ENCODE peak calls at places on chromosome 5, in nine cellular contexts. G is WTC11, H is T-cell, E is HFF-Myc, W is WERI-Rb-1, V is NCI-H1105, L is NCI-H446 treated with DMSO at 0.1 percent for 48 hours, S is fibroblast of villous mesenchyme, K is left colon. C is an unnamed sample.

GRCh38 chr5:119250946-119251901 is 104.6 kb upstream of the TNFAIP8 start:
- DNase-seq in G (no peak), H (no peak), E (no peak), W (no peak), V (no peak), L (no peak), S (no peak), K (no peak), C (no peak)

GRCh38 chr5:1546556-1546955 is 22.8 kb upstream of the LPCAT1 start:
- DNase-seq in G (no peak), H (no peak), E (no peak), W (peak; percentile 9), V (no peak), L (no peak), S (no peak), K (peak; percentile 21), C (peak; percentile 45)

GRCh38 chr5:166117062-166117743 is 2174.2 kb upstream of the WWC1 start:
- DNase-seq in G (no peak), H (no peak), E (no peak), W (no peak), V (no peak), L (no peak), S (no peak), K (no peak), C (no peak)

GRCh38 chr5:179431221-179431620 is 86.0 kb upstream of the ADAMTS2 start:
- DNase-seq in G (no peak), H (no peak), E (no peak), W (no peak), V (no peak), L (no peak), S (no peak), K (no peak), C (no peak)

GRCh38 chr5:125685771-125686170 is 737.4 kb upstream of the GRAMD2B start:
- DNase-seq in G (no peak), H (no peak), E (no peak), W (no peak), V (no peak), L (no peak), S (no peak), K (no peak), C (no peak)

GRCh38 chr5:61279725-61280124 is 52.3 kb upstream of the ZSWIM6 start:
- DNase-seq in G (no peak), H (no peak), E (no peak), W (no peak), V (no peak), L (no peak), S (no peak), K (no peak), C (no peak)

GRCh38 chr5:116771466-116772151 is 197.0 kb upstream of the SEMA6A start:
- DNase-seq in G (no peak), H (no peak), E (no peak), W (no peak), V (no peak), L (no peak), S (peak; percentile 5), K (no peak), C (no peak)

GRCh38 chr5:55852503-55852902 is 1.3 kb downstream of the IL31RA start:
- DNase-seq in G (no peak), H (no peak), E (no peak), W (no peak), V (no peak), L (no peak), S (peak; percentile 33), K (no peak), C (no peak)

GRCh38 chr5:23208959-23209431 is 298.4 kb upstream of the PRDM9 start:
- DNase-seq in G (peak; percentile 14), H (no peak), E (peak; percentile 0), W (peak; percentile 62), V (no peak), L (no peak), S (peak; percentile 0), K (no peak), C (peak; percentile 13)

GRCh38 chr5:180599590-180599914 is 8.3 kb upstream of the SCGB3A1 start:
- DNase-seq in G (peak; percentile 5), H (no peak), E (no peak), W (no peak), V (no peak), L (no peak), S (no peak), K (no peak), C (no peak)

GRCh38 chr5:142474426-142474825 is 149.6 kb upstream of the SPRY4 start:
- DNase-seq in G (no peak), H (no peak), E (no peak), W (no peak), V (no peak), L (no peak), S (peak; percentile 30), K (no peak), C (no peak)

GRCh38 chr5:130923543-130924159 is 241.4 kb downstream of the HINT1 start:
- DNase-seq in G (no peak), H (no peak), E (peak; percentile 10), W (peak; percentile 59), V (no peak), L (no peak), S (no peak), K (no peak), C (no peak)